ENCODE peak calls at places on chromosomes 12 and 14, in four cellular contexts. G is kidney, R is suprapubic skin, J is PC-9. V is an unnamed sample. For H3K9me3, the result is how much of the 10 kb centered on the place peaks cover.

GRCh38 chr12:124512667-124513296 is 54.6 kb downstream of the NCOR2 start:
- DNase-seq in G (peak), R (peak), J (peak), V (peak)

GRCh38 chr14:94681300-94682060 is 69.3 kb downstream of the SERPINA3 start:
- DNase-seq in R (peak), G (no peak), J (no peak), V (no peak)

GRCh38 chr12:110345176-110345651 is 58.3 kb downstream of the ANAPC7 start:
- DNase-seq in G (peak), R (peak), J (peak), V (no peak)

GRCh38 chr14:21384494-21384851 is 654 bp upstream of the SUPT16H start:
- DNase-seq in J (no peak), G (no peak), R (no peak), V (no peak)

GRCh38 chr14:61568572-61569011 is 126.7 kb upstream of the HIF1A start:
- DNase-seq in J (peak), R (no peak), G (peak), V (no peak)

GRCh38 chr12:68007466-68007865 is 18.2 kb downstream of the IFNG-AS1 start:
- DNase-seq in G (no peak), R (no peak), J (no peak), V (no peak)

GRCh38 chr12:125687403-125687802 is 622.2 kb downstream of the AACS start:
- DNase-seq in J (no peak), R (no peak), G (no peak), V (peak)

GRCh38 chr12:3335078-3335487 is 155.9 kb upstream of the PRMT8 start:
- DNase-seq in R (no peak), J (no peak), G (no peak), V (no peak)

GRCh38 chr12:118190266-118190665 is 54.3 kb downstream of the PEBP1 start:
- DNase-seq in R (no peak), G (no peak), J (no peak), V (no peak)

GRCh38 chr14:100152091-100152490 is 7.4 kb downstream of the DEGS2 start:
- DNase-seq in J (no peak), R (no peak), G (no peak), V (no peak)

DNA sequence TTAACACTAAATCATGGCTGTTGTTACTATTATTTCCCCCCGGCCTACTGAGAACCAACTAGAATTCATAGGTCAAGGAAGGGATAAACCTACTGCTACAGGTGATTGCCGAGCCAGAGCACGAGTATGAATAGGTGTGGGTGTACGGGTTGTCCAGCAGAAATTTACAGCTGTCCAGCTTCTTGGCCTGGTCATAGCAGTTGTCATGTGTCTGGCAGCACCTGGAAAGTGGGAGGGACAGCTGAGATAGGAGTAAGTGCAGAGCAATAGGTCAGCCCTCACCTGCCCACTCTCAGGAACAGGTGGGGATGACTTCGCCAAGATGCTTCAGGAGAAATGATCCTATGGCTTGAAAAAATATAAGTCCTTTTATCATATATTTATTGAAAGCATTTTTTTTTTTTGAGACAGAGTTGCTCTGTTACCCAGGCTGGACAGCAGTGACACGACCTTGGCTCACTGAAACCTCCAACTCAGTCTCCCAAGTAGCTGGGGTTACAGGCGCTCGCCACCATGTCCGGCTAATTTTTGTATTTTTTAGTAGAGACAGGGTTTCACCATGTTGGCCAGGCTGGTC is 2.6 kb downstream of the PLA2G1B start:
- DNase-seq in G (no peak), R (no peak), J (no peak), V (no peak)
- H3K27ac ChIP-seq in G (no peak), R (no peak), J (no peak), V (no peak)

GRCh38 chr14:106562451-106562850 is 1036.1 kb downstream of the TMEM121 start:
- DNase-seq in R (no peak), J (no peak), G (no peak), V (no peak)
- H3K9me3 ChIP-seq in R (under half), J (under half), G (under half), V (under half)

GRCh38 chr12:154058-154457 is 59.9 kb downstream of the SLC6A12 start:
- DNase-seq in R (no peak), G (peak), J (no peak), V (no peak)

GRCh38 chr12:155006-155405 is 59.0 kb downstream of the SLC6A12 start:
- DNase-seq in R (no peak), J (no peak), G (peak), V (no peak)

GRCh38 chr12:156945-157344 is 57.0 kb downstream of the SLC6A12 start:
- DNase-seq in R (no peak), G (peak), J (no peak), V (no peak)

GRCh38 chr12:157644-158043 is 56.3 kb downstream of the SLC6A12 start:
- DNase-seq in J (no peak), G (no peak), R (no peak), V (no peak)

DNA sequence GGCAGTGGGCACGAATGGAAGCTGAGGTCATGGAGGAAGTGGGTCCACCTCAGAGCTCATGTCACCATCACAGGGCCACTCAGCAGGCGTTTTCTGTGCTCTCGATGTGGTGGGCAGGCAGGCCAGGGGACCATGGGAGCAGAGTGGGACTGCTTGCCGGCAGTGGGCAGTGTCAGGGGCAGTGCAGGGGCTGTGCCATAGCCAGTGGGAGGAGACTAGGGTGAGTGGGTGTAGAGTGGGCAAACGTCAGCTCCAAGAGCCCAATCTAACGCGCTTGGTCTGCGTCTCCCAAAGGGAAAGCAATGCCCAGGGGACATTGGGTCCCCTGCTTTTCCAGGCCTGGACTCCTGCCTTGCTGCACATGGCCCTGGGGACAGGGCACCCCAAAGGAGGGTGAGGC is 58.3 kb downstream of the SLC6A12 start:
- DNase-seq in J (no peak), R (no peak), G (peak), V (no peak)
- H3K27ac ChIP-seq in J (no peak), R (no peak), G (no peak), V (no peak)

GRCh38 chr14:106789318-106789717 is 1262.9 kb downstream of the TMEM121 start:
- DNase-seq in G (no peak), R (no peak), J (no peak), V (no peak)
- H3K9me3 ChIP-seq in G (under half), R (under half), J (under half), V (under half)

DNA sequence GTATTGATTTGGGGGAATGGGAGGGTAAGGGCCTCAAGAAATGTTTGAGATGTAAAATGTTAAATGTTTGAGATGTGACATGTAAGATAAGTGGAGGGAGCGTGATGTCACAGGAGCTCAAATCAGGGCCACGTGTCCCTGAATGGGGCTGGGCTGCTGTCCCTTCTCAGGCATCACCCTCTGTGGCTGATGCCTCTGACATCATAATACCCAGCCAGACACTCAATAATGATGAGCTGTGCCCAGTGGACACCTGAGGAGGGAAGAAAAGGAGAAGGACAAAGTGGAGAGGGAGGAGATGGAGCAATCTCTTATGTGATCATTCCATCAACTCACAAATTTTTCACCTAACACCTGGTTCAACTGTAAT is 120.8 kb downstream of the SAMD4A start:
- DNase-seq in J (no peak), R (no peak), G (no peak), V (no peak)
- H3K27ac ChIP-seq in J (no peak), R (peak), G (peak), V (peak)

DNA sequence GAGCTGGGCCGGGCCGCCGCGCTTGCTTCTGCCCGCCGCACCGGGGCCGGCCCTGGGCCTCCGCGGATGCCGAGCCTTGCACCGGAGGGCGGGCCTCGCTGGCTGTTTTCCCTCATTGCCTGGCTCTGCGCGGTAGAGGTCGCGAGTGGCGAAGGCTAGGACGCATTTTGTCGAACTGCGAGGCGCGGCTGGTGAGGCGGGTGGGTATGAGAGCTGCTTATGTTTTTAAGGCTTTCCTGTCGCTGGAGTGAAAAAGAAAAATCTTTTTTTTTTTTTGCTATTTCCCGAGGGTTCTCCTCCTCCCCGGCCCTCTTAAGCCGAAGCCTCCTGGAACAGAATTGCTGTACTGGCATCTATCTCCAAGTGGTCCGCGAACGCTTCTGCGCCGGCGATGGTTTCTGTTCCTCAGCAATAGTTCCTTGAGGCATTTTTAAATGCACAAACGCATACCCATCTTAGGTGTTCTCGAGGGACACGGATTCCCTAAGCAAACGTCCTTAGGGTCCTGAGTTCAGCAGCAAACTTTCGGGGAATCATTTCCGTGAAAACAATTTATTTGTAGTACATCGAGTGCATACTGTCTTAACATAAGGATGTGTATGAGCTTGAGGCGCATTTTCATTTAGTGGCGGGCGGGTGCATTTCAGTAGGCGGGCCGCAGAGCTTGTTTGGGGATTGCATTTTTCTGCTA is 631 bp downstream of the RESF1 start:
- DNase-seq in G (peak), R (peak), J (peak), V (peak)
- H3K9me3 ChIP-seq in G (under half), R (under half), J (under half), V (under half)

DNA sequence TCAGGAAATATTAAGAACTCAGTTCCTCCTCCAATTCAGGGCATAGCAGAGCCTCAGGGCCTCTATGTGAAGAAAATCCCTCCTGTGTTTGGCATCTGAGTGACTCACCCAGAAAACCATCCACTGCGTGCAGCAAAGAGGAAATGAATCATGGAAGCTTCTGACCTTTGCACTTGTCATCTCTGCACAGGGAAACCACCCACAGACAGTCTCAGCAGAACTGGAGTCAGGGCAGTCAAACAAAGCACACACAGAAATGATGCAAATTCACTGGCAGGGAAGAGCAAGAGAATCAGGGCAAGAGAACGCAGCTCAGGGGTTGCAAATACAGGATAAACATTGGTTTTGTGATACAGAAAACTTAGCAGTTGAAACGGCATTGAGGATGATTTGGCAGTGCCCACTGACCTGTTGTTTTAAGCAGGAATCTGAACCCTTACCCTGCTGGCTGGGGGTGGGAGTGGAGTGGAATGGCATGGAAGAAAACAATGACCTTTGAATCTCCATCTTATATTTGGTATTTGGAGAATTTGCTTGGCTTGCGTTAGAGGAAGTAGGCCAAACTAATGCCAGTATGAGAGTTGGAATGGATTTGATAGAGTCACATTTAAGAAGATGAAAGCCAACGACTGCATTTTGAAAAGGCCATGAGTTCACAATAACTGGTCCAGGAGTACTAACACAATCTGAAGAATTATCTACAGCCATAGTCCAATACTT is 53.5 kb downstream of the PHLDA1 start:
- DNase-seq in J (peak), G (peak), R (peak), V (no peak)
- H3K27ac ChIP-seq in J (peak), G (peak), R (peak), V (peak)

DNA sequence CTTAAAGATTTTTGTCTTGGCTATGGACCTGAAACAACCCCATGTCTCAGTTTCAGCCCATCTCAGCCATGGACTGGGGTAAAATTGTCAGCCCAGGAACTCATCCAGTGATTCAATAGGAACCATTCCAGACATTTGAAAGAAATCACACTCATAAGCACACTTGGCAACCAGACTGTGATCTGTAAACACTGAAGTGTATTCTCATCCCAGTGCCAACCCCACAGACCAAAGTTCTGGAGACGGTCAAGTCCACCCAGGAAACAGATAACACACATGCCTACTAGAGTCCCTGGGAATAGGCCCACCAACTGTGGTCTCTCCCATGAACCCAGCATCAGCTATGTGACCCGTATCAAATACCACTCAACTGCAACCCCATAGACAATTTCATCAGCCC is 804.6 kb downstream of the TRHDE start:
- DNase-seq in R (no peak), J (no peak), G (no peak), V (no peak)
- H3K9me3 ChIP-seq in R (under half), J (under half), G (under half), V (under half)

V was measured in esophagus muscularis mucosa.